ENCODE peak calls at places on chromosomes 12 and 14, in four cellular contexts. U is IMR-90, W is neuronal stem cell, F is H1. E is an unnamed sample.

GRCh38 chr14:104246401-104247335 is 108.3 kb downstream of the KIF26A start:
- DNase-seq in U (no peak), W (no peak), F (no peak), E (peak)

GRCh38 chr12:11553871-11554533 is 95.5 kb upstream of the ETV6 start:
- DNase-seq in U (peak), W (peak), F (peak), E (peak)

GRCh38 chr14:39175445-39176262 is 600 bp downstream of the PNN start:
- DNase-seq in U (peak), W (no peak), F (no peak), E (peak)

GRCh38 chr12:127293507-127294310 is 973.3 kb upstream of the TMEM132C start:
- DNase-seq in U (peak), W (peak), F (peak), E (peak)

GRCh38 chr12:65232490-65233077 is 45.9 kb upstream of the MSRB3 start:
- DNase-seq in U (peak), W (no peak), F (no peak), E (no peak)

GRCh38 chr14:77092676-77093075 is 5.4 kb upstream of the CIPC start:
- DNase-seq in U (no peak), W (no peak), F (no peak), E (no peak)

GRCh38 chr12:131528144-131528543 is 182.7 kb upstream of the SFSWAP start:
- DNase-seq in U (no peak), W (no peak), F (no peak), E (no peak)

GRCh38 chr12:91222746-91223145 is 40.1 kb upstream of the DCN start:
- DNase-seq in U (peak), W (no peak), F (no peak), E (no peak)

GRCh38 chr12:77151030-77151429 is 85.7 kb upstream of the E2F7 start:
- DNase-seq in U (no peak), W (no peak), F (no peak), E (no peak)

GRCh38 chr12:23536293-23536692 is 413.2 kb downstream of the SOX5 start:
- DNase-seq in U (no peak), W (no peak), F (no peak), E (no peak)

GRCh38 chr14:71204231-71204630 is 297.0 kb downstream of the PCNX1 start:
- DNase-seq in U (no peak), W (no peak), F (no peak), E (no peak)

GRCh38 chr12:24470050-24470449 is 478.9 kb downstream of the BCAT1 start:
- DNase-seq in U (peak), W (no peak), F (no peak), E (no peak)

GRCh38 chr14:95200404-95200803 is 43.1 kb upstream of the DICER1 start:
- DNase-seq in U (no peak), W (no peak), F (no peak), E (no peak)

GRCh38 chr14:35158951-35159653 is 36.8 kb downstream of the PRORP start:
- DNase-seq in U (peak), W (peak), F (no peak), E (no peak)

GRCh38 chr14:103401223-103402214 is 16.3 kb downstream of the MARK3 start:
- DNase-seq in U (peak), W (no peak), F (no peak), E (no peak)

GRCh38 chr12:68367903-68368302 is 35.7 kb upstream of the MDM1 start:
- DNase-seq in U (no peak), W (no peak), F (no peak), E (no peak)

GRCh38 chr12:130683080-130683479 is 33.0 kb downstream of the RIMBP2 start:
- DNase-seq in U (no peak), W (no peak), F (no peak), E (no peak)

GRCh38 chr14:105340821-105341408 is 26.4 kb downstream of the PACS2 start:
- DNase-seq in U (peak), W (no peak), F (no peak), E (no peak)

GRCh38 chr14:58587271-58587670 is 50.5 kb upstream of the DACT1 start:
- DNase-seq in U (peak), W (no peak), F (no peak), E (no peak)

GRCh38 chr14:72155379-72155993 is 223.3 kb downstream of the RGS6 start:
- DNase-seq in U (no peak), W (no peak), F (no peak), E (no peak)

GRCh38 chr14:72560331-72560730 is 333.6 kb downstream of the DPF3 start:
- DNase-seq in U (no peak), W (no peak), F (no peak), E (no peak)

GRCh38 chr12:6374028-6374780 is 1.2 kb downstream of the SCNN1A start:
- DNase-seq in U (no peak), W (no peak), F (no peak), E (no peak)

GRCh38 chr12:6376079-6376941 is 947 bp upstream of the SCNN1A start:
- DNase-seq in U (peak), W (no peak), F (peak), E (peak)

GRCh38 chr12:6374781-6375150 is 597 bp downstream of the SCNN1A start:
- DNase-seq in U (no peak), W (no peak), F (no peak), E (no peak)

GRCh38 chr12:6376965-6377666 is 1.8 kb upstream of the SCNN1A start:
- DNase-seq in U (no peak), W (no peak), F (no peak), E (no peak)

DNA sequence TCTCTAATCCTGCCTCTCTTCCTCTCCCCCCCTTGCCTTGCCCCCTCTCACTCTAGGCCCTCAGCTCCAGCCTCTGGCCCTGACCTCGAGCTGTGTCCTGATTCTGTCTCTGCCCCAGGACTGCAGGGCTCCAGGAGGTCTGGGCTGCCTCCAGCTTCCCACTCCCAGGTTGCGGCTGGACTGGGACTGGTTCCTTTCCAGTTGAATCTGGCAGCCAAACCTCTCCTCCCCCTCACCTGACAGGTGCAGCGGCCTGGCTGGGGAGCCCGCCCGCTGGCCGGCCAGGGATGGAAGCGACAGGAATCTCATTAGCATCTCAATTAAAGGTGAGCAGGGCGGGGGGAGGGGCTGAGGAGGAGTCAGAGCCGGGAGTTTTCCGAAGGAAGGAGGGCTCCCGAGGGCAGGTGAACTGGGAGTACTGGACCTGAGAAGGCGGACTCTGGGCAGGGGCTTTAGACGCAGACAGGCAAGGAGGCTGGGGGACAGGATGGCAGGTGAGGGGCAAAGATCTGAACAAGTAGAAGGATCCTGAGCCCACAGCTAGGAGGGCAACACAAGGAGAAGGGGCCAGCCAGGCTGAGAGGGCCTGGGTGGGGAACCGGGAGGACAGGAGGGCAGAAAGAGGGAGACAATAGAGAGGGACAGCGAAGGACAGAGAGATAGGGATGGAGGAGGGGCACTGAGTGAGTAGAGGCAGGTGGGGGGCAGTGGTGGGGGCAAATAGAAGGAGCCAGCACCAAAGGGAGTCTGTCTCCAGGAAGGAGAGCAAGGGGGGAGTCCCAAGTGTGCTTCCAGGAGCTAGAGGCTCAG is at the start of gene SCNN1A:
- DNase-seq in U (no peak), W (no peak), F (peak), E (peak)
- H4K91ac ChIP-seq in U (peak), W (peak), F (peak), E (peak)

DNA sequence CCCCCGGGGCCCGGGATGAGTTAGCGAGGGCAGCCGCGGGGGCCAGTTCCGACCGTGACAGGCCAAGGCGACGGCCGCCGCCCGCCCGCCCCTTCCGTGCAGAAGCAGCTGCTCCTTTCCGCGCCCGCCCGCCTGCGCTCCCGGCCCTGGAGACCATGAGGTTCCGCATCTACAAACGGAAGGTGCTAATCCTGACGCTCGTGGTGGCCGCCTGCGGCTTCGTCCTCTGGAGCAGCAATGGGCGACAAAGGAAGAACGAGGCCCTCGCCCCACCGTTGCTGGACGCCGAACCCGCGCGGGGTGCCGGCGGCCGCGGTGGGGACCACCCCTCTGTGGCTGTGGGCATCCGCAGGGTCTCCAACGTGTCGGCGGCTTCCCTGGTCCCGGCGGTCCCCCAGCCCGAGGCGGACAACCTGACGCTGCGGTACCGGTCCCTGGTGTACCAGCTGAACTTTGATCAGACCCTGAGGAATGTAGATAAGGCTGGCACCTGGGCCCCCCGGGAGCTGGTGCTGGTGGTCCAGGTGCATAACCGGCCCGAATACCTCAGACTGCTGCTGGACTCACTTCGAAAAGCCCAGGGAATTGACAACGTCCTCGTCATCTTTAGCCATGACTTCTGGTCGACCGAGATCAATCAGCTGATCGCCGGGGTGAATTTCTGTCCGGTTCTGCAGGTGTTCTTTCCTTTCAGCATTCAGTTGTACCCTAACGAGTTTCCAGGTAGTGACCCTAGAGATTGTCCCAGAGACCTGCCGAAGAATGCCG is 699 bp downstream of the MGAT2 start:
- DNase-seq in U (peak), W (no peak), F (no peak), E (peak)
- H3K4ac ChIP-seq in U (peak), W (no peak), F (peak), E (no peak)

GRCh38 chr14:61512508-61512907 is 182.8 kb upstream of the HIF1A start:
- DNase-seq in U (peak), W (no peak), F (no peak), E (no peak)

GRCh38 chr14:61514006-61514830 is 181.1 kb upstream of the HIF1A start:
- DNase-seq in U (peak), W (no peak), F (no peak), E (no peak)

GRCh38 chr14:61512026-61512425 is 183.3 kb upstream of the HIF1A start:
- DNase-seq in U (no peak), W (no peak), F (no peak), E (no peak)

GRCh38 chr14:61510736-61511557 is 184.4 kb upstream of the HIF1A start:
- DNase-seq in U (no peak), W (no peak), F (no peak), E (no peak)

GRCh38 chr14:61511558-61511924 is 183.8 kb upstream of the HIF1A start:
- DNase-seq in U (no peak), W (no peak), F (no peak), E (no peak)
- H2BK5ac ChIP-seq in U (no peak), W (peak), F (no peak), E (no peak)

DNA sequence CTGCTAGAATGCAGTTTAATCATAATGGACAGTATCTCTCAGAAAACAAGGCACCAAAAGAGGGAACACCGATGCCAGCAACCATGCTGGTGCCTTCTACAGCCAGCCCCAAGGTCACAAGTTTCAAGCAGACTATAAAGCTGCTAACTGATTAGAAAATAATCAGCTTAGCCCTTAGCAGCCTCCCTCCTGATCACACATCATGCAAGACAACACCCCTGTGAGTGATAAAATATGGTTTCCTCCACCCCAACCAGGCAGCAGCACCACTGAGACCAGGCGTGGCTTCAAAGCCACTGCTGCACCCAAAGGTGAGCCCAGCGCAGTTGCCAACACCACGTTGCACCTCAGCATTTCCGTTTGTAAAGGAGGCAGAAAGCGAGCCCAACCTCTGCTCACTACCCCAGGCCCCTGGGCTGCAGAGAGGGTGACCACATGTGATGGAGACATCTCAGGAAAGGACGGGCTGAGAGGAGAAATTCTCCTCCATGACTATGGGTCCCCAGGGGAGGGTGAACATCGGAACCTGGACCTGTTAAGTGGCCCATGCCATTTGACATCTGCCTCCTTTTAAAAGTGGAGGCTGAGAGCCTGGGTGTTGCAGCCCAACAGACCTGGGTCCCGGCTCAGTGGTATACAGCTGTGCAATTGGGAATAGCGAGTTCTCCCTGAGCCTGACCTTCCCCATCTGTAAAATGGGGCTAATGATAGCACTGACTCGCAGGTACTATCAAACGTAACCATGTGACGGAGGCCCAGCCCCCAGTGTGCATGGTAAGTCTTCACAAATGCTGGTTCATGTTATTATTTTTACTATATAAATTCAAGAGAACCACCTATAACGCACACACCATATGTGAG is 11.5 kb downstream of the ZFP36L1 start:
- DNase-seq in U (no peak), W (no peak), F (no peak), E (no peak)
- H4K91ac ChIP-seq in U (peak), W (no peak), F (no peak), E (no peak)

GRCh38 chr12:52947738-52948423 is 1.0 kb upstream of the KRT18 start:
- DNase-seq in U (no peak), W (no peak), F (no peak), E (peak)
- H3K4ac ChIP-seq in U (no peak), W (no peak), F (peak), E (no peak)

DNA sequence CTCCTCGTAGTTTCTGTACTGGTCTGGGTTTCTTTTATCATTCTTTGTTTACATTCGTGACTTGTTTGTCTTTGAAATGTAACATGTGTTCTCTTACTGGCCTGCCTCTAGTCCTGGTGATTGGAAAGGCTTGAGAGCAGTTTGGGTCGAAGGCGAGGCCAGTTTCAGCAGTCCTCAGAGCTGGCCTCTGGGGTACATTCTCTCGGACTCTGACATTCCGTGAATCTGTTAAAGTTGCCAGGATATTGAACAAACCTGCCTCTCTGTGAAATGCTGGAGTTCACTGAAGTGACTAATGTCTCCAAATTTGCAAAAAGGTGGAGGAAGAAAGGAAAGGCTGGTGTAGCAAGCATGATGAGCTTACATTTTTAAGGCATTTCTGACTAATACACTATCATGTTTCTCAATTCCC is 1.5 kb downstream of the PLEKHA5 start:
- DNase-seq in U (peak), W (peak), F (no peak), E (peak)
- H2BK5ac ChIP-seq in U (peak), W (peak), F (peak), E (no peak)

GRCh38 chr14:73786632-73786941 is 65.0 kb upstream of the PTGR2 start:
- DNase-seq in U (peak), W (no peak), F (no peak), E (peak)

GRCh38 chr14:73786942-73787759 is 64.5 kb upstream of the PTGR2 start:
- DNase-seq in U (peak), W (no peak), F (no peak), E (peak)

GRCh38 chr14:73785336-73785833 is 66.2 kb upstream of the PTGR2 start:
- DNase-seq in U (peak), W (peak), F (no peak), E (peak)

GRCh38 chr14:73784988-73785313 is 66.7 kb upstream of the PTGR2 start:
- DNase-seq in U (no peak), W (no peak), F (no peak), E (peak)

GRCh38 chr14:73785834-73786631 is 65.6 kb upstream of the PTGR2 start:
- DNase-seq in U (peak), W (no peak), F (no peak), E (peak)
- H4K91ac ChIP-seq in U (peak), W (no peak), F (no peak), E (no peak)

GRCh38 chr14:101103321-101103901 is 199.9 kb upstream of the RTL1 start:
- DNase-seq in U (no peak), W (no peak), F (no peak), E (no peak)

GRCh38 chr14:101102875-101103274 is 199.4 kb upstream of the RTL1 start:
- DNase-seq in U (no peak), W (no peak), F (no peak), E (peak)

GRCh38 chr14:101104485-101104884 is 201.0 kb upstream of the RTL1 start:
- DNase-seq in U (no peak), W (no peak), F (no peak), E (no peak)

GRCh38 chr14:101098641-101099040 is 195.1 kb upstream of the RTL1 start:
- DNase-seq in U (no peak), W (no peak), F (no peak), E (no peak)

DNA sequence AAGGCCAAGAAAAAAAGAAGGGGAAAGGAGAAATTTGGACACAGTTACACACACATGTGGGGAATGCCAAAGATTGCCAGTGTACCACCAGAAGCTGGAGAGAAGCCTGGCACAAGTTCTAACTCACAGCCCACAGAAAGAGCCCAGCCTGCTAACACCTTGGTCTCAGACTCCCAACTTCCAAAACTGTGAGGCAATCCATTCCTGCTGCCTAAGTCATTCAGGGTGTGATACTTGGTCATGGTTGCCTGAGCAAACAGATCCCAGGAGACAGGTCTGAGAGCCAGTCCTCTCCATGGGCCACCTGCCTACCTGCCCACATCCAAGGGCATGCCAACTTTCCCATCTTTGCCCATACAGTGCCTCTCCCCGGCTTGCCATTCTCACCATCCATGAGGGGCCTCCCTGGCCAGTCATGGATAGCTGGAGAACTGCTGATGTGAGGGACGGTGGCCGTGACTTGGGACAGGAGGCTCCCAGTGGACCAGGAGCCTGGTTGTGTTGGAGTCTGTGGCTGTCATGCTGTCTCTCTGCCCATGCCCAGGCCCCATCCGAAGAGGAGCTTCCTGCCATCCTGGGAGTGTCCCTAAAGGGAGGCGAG is 198.0 kb upstream of the RTL1 start:
- DNase-seq in U (no peak), W (no peak), F (no peak), E (no peak)
- H3K4ac ChIP-seq in U (no peak), W (no peak), F (no peak), E (no peak)

E was measured in H9.